ENCODE peak calls at places on chromosome 21, in six cellular contexts. F is stimulated activated CD8-positive, alpha-beta memory T cell treated with anti-CD3 and anti-CD28 coated beads, Interleukin-7, amount 100 ng/mL, for 4 hours; P is Calu3; E is HTR-8/SVneo; D is progenitor cell of endocrine pancreas; S is cardiac muscle cell. H is an unnamed sample.

GRCh38 chr21:23475518-23476189 is 2131.6 kb downstream of the MRPL39 start:
- DNase-seq in S (peak), E (peak), P (no peak), D (no peak), F (no peak), H (no peak)

GRCh38 chr21:32298148-32298559 is 501 bp upstream of the MRAP start:
- DNase-seq in F (no peak), P (no peak), D (no peak), E (no peak), S (peak), H (peak)

GRCh38 chr21:22342855-22343254 is 1344.6 kb downstream of the NCAM2 start:
- DNase-seq in D (no peak), S (no peak), F (no peak), E (no peak), P (no peak), H (no peak)

GRCh38 chr21:44006656-44007055 is 5.5 kb upstream of the TRAPPC10 start:
- DNase-seq in E (no peak), D (no peak), F (no peak), S (peak), P (no peak), H (peak)

GRCh38 chr21:33265664-33266049 is 510 bp upstream of the IL10RB start:
- DNase-seq in F (no peak), D (no peak), P (no peak), S (no peak), E (no peak), H (no peak)

GRCh38 chr21:45846373-45847160 is 135.0 kb upstream of the COL6A1 start:
- DNase-seq in S (peak), E (no peak), D (no peak), F (no peak), P (no peak), H (peak)

GRCh38 chr21:45612096-45613019 is 31.2 kb upstream of the PCBP3 start:
- DNase-seq in P (no peak), S (peak), E (peak), D (no peak), F (no peak), H (peak)

GRCh38 chr21:41766883-41767605 is at the start of gene RIPK4:
- DNase-seq in D (peak), E (peak), P (peak), S (no peak), F (peak), H (peak)

GRCh38 chr21:28923439-28923975 is 69.2 kb downstream of the LTN1 start:
- DNase-seq in S (no peak), P (no peak), E (no peak), D (no peak), F (no peak), H (no peak)

GRCh38 chr21:33273044-33273443 is 6.9 kb downstream of the IL10RB start:
- DNase-seq in D (no peak), F (no peak), P (no peak), E (no peak), S (peak), H (no peak)

GRCh38 chr21:31182231-31183129 is 144.2 kb upstream of the KRTAP19-8 start:
- DNase-seq in F (peak), P (no peak), S (no peak), D (no peak), E (no peak), H (no peak)

GRCh38 chr21:33078907-33079582 is 9.1 kb downstream of the OLIG1 start:
- DNase-seq in P (peak), D (no peak), E (peak), F (peak), S (peak), H (peak)

GRCh38 chr21:27371065-27371464 is 404.2 kb upstream of the ADAMTS5 start:
- DNase-seq in P (no peak), E (no peak), D (no peak), F (no peak), S (no peak), H (no peak)

GRCh38 chr21:41932191-41932575 is 21.6 kb downstream of the C2CD2 start:
- DNase-seq in P (no peak), D (no peak), S (peak), F (no peak), E (peak), H (peak)

GRCh38 chr21:43599728-43600127 is 59.6 kb downstream of the HSF2BP start:
- DNase-seq in F (no peak), E (no peak), S (no peak), P (no peak), D (no peak), H (no peak)

GRCh38 chr21:43864313-43864805 is 664 bp upstream of the AGPAT3 start:
- DNase-seq in E (no peak), S (peak), P (peak), D (peak), F (no peak), H (peak)

GRCh38 chr21:32334980-32335471 is 36.4 kb downstream of the MRAP start:
- DNase-seq in E (no peak), D (no peak), F (no peak), P (no peak), S (no peak), H (peak)

GRCh38 chr21:42203936-42204335 is 15.0 kb upstream of the ABCG1 start:
- DNase-seq in F (no peak), D (no peak), E (no peak), P (no peak), S (no peak), H (no peak)

GRCh38 chr21:41805038-41805437 is 38.2 kb upstream of the RIPK4 start:
- DNase-seq in P (no peak), F (no peak), E (no peak), D (no peak), S (no peak), H (no peak)

GRCh38 chr21:32569261-32570230 is 15.8 kb downstream of the TCP10L start:
- DNase-seq in S (peak), D (peak), F (peak), E (peak), P (peak), H (peak)

GRCh38 chr21:45448283-45448809 is 43.4 kb downstream of the COL18A1 start:
- DNase-seq in E (no peak), D (no peak), S (no peak), F (no peak), P (no peak), H (no peak)